ENCODE peak calls at places on chromosomes 16 and 17, in eight cellular contexts. One of them, this sample, is unnamed.

GRCh38 chr16:69371564-69371963 is 14.2 kb downstream of the TERF2 start:
- DNase-seq in A172: no peak
- DNase-seq in lower leg skin: no peak
- DNase-seq in gastrocnemius medialis: no peak
- DNase-seq in transverse colon: no peak
- DNase-seq in hypothalamus: no peak
- DNase-seq in Ammon's horn: no peak
- DNase-seq in KBM-7: no peak
- DNase-seq in this sample: no peak

GRCh38 chr17:17235212-17236174 is 1.5 kb downstream of the FLCN start:
- DNase-seq in A172: peak
- DNase-seq in lower leg skin: no peak
- DNase-seq in gastrocnemius medialis: peak
- DNase-seq in transverse colon: no peak
- DNase-seq in hypothalamus: no peak
- DNase-seq in Ammon's horn: peak
- DNase-seq in KBM-7: peak
- DNase-seq in this sample: no peak

GRCh38 chr17:77802811-77803220 is 155.7 kb upstream of the TNRC6C start:
- DNase-seq in A172: no peak
- DNase-seq in lower leg skin: no peak
- DNase-seq in gastrocnemius medialis: no peak
- DNase-seq in transverse colon: no peak
- DNase-seq in hypothalamus: no peak
- DNase-seq in Ammon's horn: peak
- DNase-seq in KBM-7: peak
- DNase-seq in this sample: no peak

GRCh38 chr16:27195941-27196595 is 7.3 kb upstream of the KDM8 start:
- DNase-seq in A172: no peak
- DNase-seq in lower leg skin: no peak
- DNase-seq in gastrocnemius medialis: no peak
- DNase-seq in transverse colon: no peak
- DNase-seq in hypothalamus: no peak
- DNase-seq in Ammon's horn: no peak
- DNase-seq in KBM-7: no peak
- DNase-seq in this sample: no peak

GRCh38 chr17:77526259-77526711 is 385.5 kb downstream of the SEC14L1 start:
- DNase-seq in A172: no peak
- DNase-seq in lower leg skin: no peak
- DNase-seq in gastrocnemius medialis: no peak
- DNase-seq in transverse colon: no peak
- DNase-seq in hypothalamus: no peak
- DNase-seq in Ammon's horn: no peak
- DNase-seq in KBM-7: no peak
- DNase-seq in this sample: no peak

GRCh38 chr16:29983420-29984136 is 9.9 kb downstream of the TAOK2 start:
- DNase-seq in A172: no peak
- DNase-seq in lower leg skin: no peak
- DNase-seq in gastrocnemius medialis: no peak
- DNase-seq in transverse colon: no peak
- DNase-seq in hypothalamus: no peak
- DNase-seq in Ammon's horn: no peak
- DNase-seq in KBM-7: no peak
- DNase-seq in this sample: no peak

GRCh38 chr16:68371706-68372380 is 61.0 kb downstream of the PRMT7 start:
- DNase-seq in A172: no peak
- DNase-seq in lower leg skin: no peak
- DNase-seq in gastrocnemius medialis: no peak
- DNase-seq in transverse colon: no peak
- DNase-seq in hypothalamus: no peak
- DNase-seq in Ammon's horn: no peak
- DNase-seq in KBM-7: no peak
- DNase-seq in this sample: no peak

GRCh38 chr16:57053206-57053605 is 39.2 kb upstream of the CPNE2 start:
- DNase-seq in A172: no peak
- DNase-seq in lower leg skin: no peak
- DNase-seq in gastrocnemius medialis: no peak
- DNase-seq in transverse colon: no peak
- DNase-seq in hypothalamus: no peak
- DNase-seq in Ammon's horn: no peak
- DNase-seq in KBM-7: no peak
- DNase-seq in this sample: no peak

GRCh38 chr17:40779181-40779909 is 3.0 kb downstream of the KRT27 start:
- DNase-seq in A172: no peak
- DNase-seq in lower leg skin: no peak
- DNase-seq in gastrocnemius medialis: no peak
- DNase-seq in transverse colon: no peak
- DNase-seq in hypothalamus: no peak
- DNase-seq in Ammon's horn: no peak
- DNase-seq in KBM-7: peak
- DNase-seq in this sample: no peak

GRCh38 chr16:15961060-15961511 is 11.7 kb downstream of the ABCC1 start:
- DNase-seq in A172: no peak
- DNase-seq in lower leg skin: no peak
- DNase-seq in gastrocnemius medialis: no peak
- DNase-seq in transverse colon: no peak
- DNase-seq in hypothalamus: no peak
- DNase-seq in Ammon's horn: no peak
- DNase-seq in KBM-7: no peak
- DNase-seq in this sample: no peak

GRCh38 chr16:71367243-71367976 is 8.9 kb downstream of the CALB2 start:
- DNase-seq in A172: peak
- DNase-seq in lower leg skin: no peak
- DNase-seq in gastrocnemius medialis: no peak
- DNase-seq in transverse colon: peak
- DNase-seq in hypothalamus: no peak
- DNase-seq in Ammon's horn: peak
- DNase-seq in KBM-7: peak
- DNase-seq in this sample: no peak

GRCh38 chr17:50939795-50940684 is 73.9 kb upstream of the TOB1 start:
- DNase-seq in A172: no peak
- DNase-seq in lower leg skin: no peak
- DNase-seq in gastrocnemius medialis: no peak
- DNase-seq in transverse colon: no peak
- DNase-seq in hypothalamus: no peak
- DNase-seq in Ammon's horn: no peak
- DNase-seq in KBM-7: no peak
- DNase-seq in this sample: no peak

GRCh38 chr16:117381-118365 is 20.8 kb downstream of the NPRL3 start:
- DNase-seq in A172: peak
- DNase-seq in lower leg skin: no peak
- DNase-seq in gastrocnemius medialis: no peak
- DNase-seq in transverse colon: peak
- DNase-seq in hypothalamus: no peak
- DNase-seq in Ammon's horn: peak
- DNase-seq in KBM-7: peak
- DNase-seq in this sample: peak

GRCh38 chr16:20944861-20945390 is 44.4 kb downstream of the LYRM1 start:
- DNase-seq in A172: peak
- DNase-seq in lower leg skin: no peak
- DNase-seq in gastrocnemius medialis: no peak
- DNase-seq in transverse colon: no peak
- DNase-seq in hypothalamus: no peak
- DNase-seq in Ammon's horn: no peak
- DNase-seq in KBM-7: peak
- DNase-seq in this sample: no peak

GRCh38 chr16:22098538-22099255 is 6.4 kb downstream of the VWA3A start:
- DNase-seq in A172: peak
- DNase-seq in lower leg skin: no peak
- DNase-seq in gastrocnemius medialis: no peak
- DNase-seq in transverse colon: no peak
- DNase-seq in hypothalamus: no peak
- DNase-seq in Ammon's horn: peak
- DNase-seq in KBM-7: peak
- DNase-seq in this sample: no peak

GRCh38 chr17:19945009-19945650 is 32.5 kb downstream of the AKAP10 start:
- DNase-seq in A172: no peak
- DNase-seq in lower leg skin: no peak
- DNase-seq in gastrocnemius medialis: no peak
- DNase-seq in transverse colon: no peak
- DNase-seq in hypothalamus: no peak
- DNase-seq in Ammon's horn: no peak
- DNase-seq in KBM-7: no peak
- DNase-seq in this sample: no peak

GRCh38 chr17:6059406-6059805 is 10.8 kb upstream of the WSCD1 start:
- DNase-seq in A172: no peak
- DNase-seq in lower leg skin: no peak
- DNase-seq in gastrocnemius medialis: no peak
- DNase-seq in transverse colon: no peak
- DNase-seq in hypothalamus: no peak
- DNase-seq in Ammon's horn: no peak
- DNase-seq in KBM-7: no peak
- DNase-seq in this sample: no peak

GRCh38 chr16:86199871-86200700 is 301.1 kb downstream of the IRF8 start:
- DNase-seq in A172: no peak
- DNase-seq in lower leg skin: peak
- DNase-seq in gastrocnemius medialis: no peak
- DNase-seq in transverse colon: peak
- DNase-seq in hypothalamus: no peak
- DNase-seq in Ammon's horn: no peak
- DNase-seq in KBM-7: no peak
- DNase-seq in this sample: no peak

This sample was measured in natural killer cell.